ENCODE peak calls at places on chromosomes 5 and 9, in four cellular contexts. One of them, this sample, is unnamed. For H3K27me3, the result is how much of the 10 kb centered on the place peaks cover.

GRCh38 chr5:14581891-14582796 is 552 bp downstream of the OTULINL start:
- DNase-seq in dorsolateral prefrontal cortex: no peak
- DNase-seq in cardiac muscle cell: peak
- DNase-seq in PC-3: peak
- DNase-seq in this sample: peak

GRCh38 chr5:77627869-77628674 is 10.4 kb downstream of the OTP start:
- DNase-seq in dorsolateral prefrontal cortex: no peak
- DNase-seq in cardiac muscle cell: no peak
- DNase-seq in PC-3: no peak
- DNase-seq in this sample: no peak

GRCh38 chr5:168920019-168920813 is 341.0 kb upstream of the PANK3 start:
- DNase-seq in dorsolateral prefrontal cortex: no peak
- DNase-seq in cardiac muscle cell: no peak
- DNase-seq in PC-3: no peak
- DNase-seq in this sample: no peak

GRCh38 chr9:132143359-132143758 is 18.5 kb upstream of the NTNG2 start:
- DNase-seq in dorsolateral prefrontal cortex: no peak
- DNase-seq in cardiac muscle cell: no peak
- DNase-seq in PC-3: no peak
- DNase-seq in this sample: no peak

GRCh38 chr5:175663191-175664184 is 5.6 kb downstream of the HRH2 start:
- DNase-seq in dorsolateral prefrontal cortex: no peak
- DNase-seq in cardiac muscle cell: no peak
- DNase-seq in PC-3: no peak
- DNase-seq in this sample: no peak

GRCh38 chr5:16617272-16617973 is 626 bp upstream of the RETREG1 start:
- DNase-seq in dorsolateral prefrontal cortex: no peak
- DNase-seq in cardiac muscle cell: no peak
- DNase-seq in PC-3: no peak
- DNase-seq in this sample: no peak

GRCh38 chr5:6576861-6577501 is 55.9 kb downstream of the NSUN2 start:
- DNase-seq in dorsolateral prefrontal cortex: no peak
- DNase-seq in cardiac muscle cell: peak
- DNase-seq in PC-3: peak
- DNase-seq in this sample: peak

GRCh38 chr5:179160584-179160983 is 100.4 kb downstream of the ZNF354C start:
- DNase-seq in dorsolateral prefrontal cortex: no peak
- DNase-seq in cardiac muscle cell: no peak
- DNase-seq in PC-3: peak
- DNase-seq in this sample: no peak

GRCh38 chr5:82991678-82992323 is 85.4 kb downstream of the TMEM167A start:
- DNase-seq in dorsolateral prefrontal cortex: no peak
- DNase-seq in cardiac muscle cell: no peak
- DNase-seq in PC-3: peak
- DNase-seq in this sample: peak

GRCh38 chr9:138101444-138102234 is 224.1 kb downstream of the CACNA1B start:
- DNase-seq in dorsolateral prefrontal cortex: no peak
- DNase-seq in cardiac muscle cell: no peak
- DNase-seq in PC-3: no peak
- DNase-seq in this sample: no peak

GRCh38 chr9:36793277-36793676 is 220.6 kb downstream of the MELK start:
- DNase-seq in dorsolateral prefrontal cortex: no peak
- DNase-seq in cardiac muscle cell: no peak
- DNase-seq in PC-3: no peak
- DNase-seq in this sample: no peak

GRCh38 chr5:34439601-34440000 is 216.5 kb upstream of the RAI14 start:
- DNase-seq in dorsolateral prefrontal cortex: no peak
- DNase-seq in cardiac muscle cell: no peak
- DNase-seq in PC-3: no peak
- DNase-seq in this sample: no peak

DNA sequence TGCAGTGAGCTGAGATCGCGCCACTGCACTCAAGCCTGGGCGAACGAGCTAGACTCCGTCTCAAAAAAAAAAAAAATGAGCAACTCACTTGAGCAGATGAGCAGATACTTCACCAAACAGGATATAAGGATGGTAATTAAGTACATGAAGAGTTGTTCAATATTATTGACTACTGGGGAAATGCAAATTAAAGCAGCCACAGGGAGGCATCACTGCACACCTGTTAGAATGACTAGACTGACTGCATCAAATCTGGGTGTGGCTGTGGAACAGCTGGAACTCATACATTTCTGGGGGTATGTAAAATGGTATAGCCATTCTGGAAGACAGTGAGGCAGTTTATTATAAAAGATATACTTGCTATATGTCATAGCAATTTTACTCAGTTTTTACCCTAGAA is 93.0 kb downstream of the WNK2 start:
- DNase-seq in dorsolateral prefrontal cortex: no peak
- DNase-seq in cardiac muscle cell: no peak
- DNase-seq in PC-3: peak
- DNase-seq in this sample: no peak
- TF ChIP-seq CTCF in dorsolateral prefrontal cortex: no peak
- TF ChIP-seq CTCF in cardiac muscle cell: no peak
- TF ChIP-seq CTCF in PC-3: peak
- TF ChIP-seq CTCF in this sample: no peak

GRCh38 chr9:135487281-135488012 is 7.9 kb downstream of the PPP1R26 start:
- DNase-seq in dorsolateral prefrontal cortex: no peak
- DNase-seq in cardiac muscle cell: no peak
- DNase-seq in PC-3: no peak
- DNase-seq in this sample: no peak

GRCh38 chr9:135484460-135485277 is 5.1 kb downstream of the PPP1R26 start:
- DNase-seq in dorsolateral prefrontal cortex: no peak
- DNase-seq in cardiac muscle cell: no peak
- DNase-seq in PC-3: no peak
- DNase-seq in this sample: no peak

GRCh38 chr9:135485385-135485784 is 5.8 kb downstream of the PPP1R26 start:
- DNase-seq in dorsolateral prefrontal cortex: no peak
- DNase-seq in cardiac muscle cell: no peak
- DNase-seq in PC-3: no peak
- DNase-seq in this sample: no peak

GRCh38 chr9:135486267-135487065 is 6.9 kb downstream of the PPP1R26 start:
- DNase-seq in dorsolateral prefrontal cortex: no peak
- DNase-seq in cardiac muscle cell: no peak
- DNase-seq in PC-3: no peak
- DNase-seq in this sample: no peak

GRCh38 chr9:135485832-135486231 is 6.2 kb downstream of the PPP1R26 start:
- DNase-seq in dorsolateral prefrontal cortex: no peak
- DNase-seq in cardiac muscle cell: no peak
- DNase-seq in PC-3: no peak
- DNase-seq in this sample: no peak
- H3K4me3 ChIP-seq in dorsolateral prefrontal cortex: no peak
- H3K4me3 ChIP-seq in cardiac muscle cell: no peak
- H3K4me3 ChIP-seq in PC-3: no peak
- H3K4me3 ChIP-seq in this sample: no peak

DNA sequence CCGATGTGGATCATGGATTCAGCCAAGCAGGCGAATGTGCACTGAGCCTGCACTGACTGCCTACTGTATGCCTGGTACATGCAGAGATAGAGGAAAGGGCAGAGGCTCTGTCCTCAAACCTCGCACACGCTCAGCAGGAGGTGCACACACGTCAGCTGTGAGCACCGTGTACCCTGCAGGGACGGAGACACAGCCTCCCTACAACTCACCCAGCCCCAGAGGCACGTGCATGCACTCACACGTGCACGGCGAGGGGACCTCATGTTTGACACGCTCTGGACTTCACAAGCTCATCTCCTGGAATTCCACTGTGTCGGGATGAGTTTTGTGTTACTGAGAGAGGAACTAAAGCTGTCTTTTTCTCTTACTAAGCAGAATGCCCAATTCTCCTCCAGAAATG is 48.4 kb downstream of the IRX2 start:
- DNase-seq in dorsolateral prefrontal cortex: no peak
- DNase-seq in cardiac muscle cell: no peak
- DNase-seq in PC-3: no peak
- DNase-seq in this sample: no peak
- H3K27me3 ChIP-seq in dorsolateral prefrontal cortex: under half
- H3K27me3 ChIP-seq in cardiac muscle cell: under half
- H3K27me3 ChIP-seq in PC-3: half or more
- H3K27me3 ChIP-seq in this sample: under half

DNA sequence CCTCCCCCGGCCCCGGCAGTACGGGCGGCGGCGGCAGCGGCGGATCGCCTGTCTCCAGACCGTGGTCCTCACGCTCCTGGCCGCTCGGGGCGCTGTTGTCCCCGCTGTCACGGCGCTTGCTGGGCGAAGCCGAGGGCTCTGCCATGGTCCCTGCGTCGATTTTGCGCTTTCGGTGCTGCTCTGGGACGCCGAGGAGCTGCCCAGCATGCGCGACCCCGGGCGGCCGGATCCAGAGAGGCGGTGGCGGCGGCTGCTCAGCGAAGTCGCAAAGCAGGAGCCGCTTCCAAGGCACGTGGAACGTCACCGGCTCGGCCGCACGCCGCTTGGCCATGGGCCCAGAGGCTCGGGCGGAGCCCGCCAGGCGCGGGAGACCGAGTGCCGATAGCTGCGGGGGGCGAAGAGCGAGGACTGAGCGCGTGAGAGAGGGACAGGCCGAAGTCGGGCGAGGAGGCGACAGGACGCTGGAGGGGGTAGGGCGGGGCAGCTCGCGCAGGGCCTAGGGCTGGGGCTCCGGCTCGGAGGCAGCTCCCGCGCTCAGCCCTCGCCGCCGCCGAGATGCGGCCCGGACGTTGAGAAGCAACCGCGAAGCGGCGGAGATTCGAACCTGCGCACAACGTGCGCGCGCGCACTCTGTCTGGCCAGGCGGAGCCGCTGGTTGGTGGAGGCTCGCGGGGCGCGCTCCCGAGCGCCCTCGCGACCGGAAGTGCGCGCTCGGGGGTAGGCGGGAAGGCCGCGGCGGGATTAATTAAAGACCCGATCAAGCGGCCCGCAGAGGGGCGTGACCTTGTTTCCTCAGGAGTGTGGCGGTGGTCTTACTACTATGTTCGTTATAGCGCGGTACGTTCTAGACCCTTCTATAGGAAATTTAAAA is at the start of gene C9orf40:
- DNase-seq in dorsolateral prefrontal cortex: peak
- DNase-seq in cardiac muscle cell: peak
- DNase-seq in PC-3: peak
- DNase-seq in this sample: peak
- TF ChIP-seq CTCF in dorsolateral prefrontal cortex: peak
- TF ChIP-seq CTCF in cardiac muscle cell: peak
- TF ChIP-seq CTCF in PC-3: peak
- TF ChIP-seq CTCF in this sample: peak